ENCODE peak calls at places on chromosome 16, in eight cellular contexts. One of them, this sample, is unnamed.

GRCh38 chr16:10577305-10578202 is 2.8 kb downstream of the EMP2 start:
- DNase-seq in body of pancreas: no peak
- DNase-seq in lower leg skin: peak; percentile 88
- DNase-seq in stomach: no peak
- DNase-seq in IMR-90: no peak
- DNase-seq in heart left ventricle: no peak
- DNase-seq in uterus: peak; percentile 22
- DNase-seq in endothelial cell of umbilical vein: no peak
- DNase-seq in this sample: peak; percentile 82

GRCh38 chr16:49127103-49127502 is 154.5 kb downstream of the CBLN1 start:
- DNase-seq in lower leg skin: no peak
- DNase-seq in body of pancreas: no peak
- DNase-seq in endothelial cell of umbilical vein: no peak
- DNase-seq in uterus: no peak
- DNase-seq in stomach: no peak
- DNase-seq in heart left ventricle: no peak
- DNase-seq in IMR-90: no peak
- DNase-seq in this sample: no peak

GRCh38 chr16:88298882-88299745 is 83.6 kb upstream of the ZNF469 start:
- DNase-seq in lower leg skin: no peak
- DNase-seq in IMR-90: peak; percentile 68
- DNase-seq in uterus: no peak
- DNase-seq in endothelial cell of umbilical vein: peak; percentile 29
- DNase-seq in stomach: no peak
- DNase-seq in body of pancreas: no peak
- DNase-seq in heart left ventricle: peak; percentile 55
- DNase-seq in this sample: no peak

GRCh38 chr16:53632526-53632925 is 71.1 kb downstream of the RPGRIP1L start:
- DNase-seq in heart left ventricle: no peak
- DNase-seq in endothelial cell of umbilical vein: no peak
- DNase-seq in lower leg skin: no peak
- DNase-seq in body of pancreas: no peak
- DNase-seq in stomach: no peak
- DNase-seq in uterus: no peak
- DNase-seq in IMR-90: no peak
- DNase-seq in this sample: no peak

GRCh38 chr16:75660726-75661302 is 13.2 kb downstream of the TERF2IP start:
- DNase-seq in body of pancreas: no peak
- DNase-seq in endothelial cell of umbilical vein: peak; percentile 60
- DNase-seq in uterus: no peak
- DNase-seq in heart left ventricle: no peak
- DNase-seq in lower leg skin: no peak
- DNase-seq in IMR-90: no peak
- DNase-seq in stomach: no peak
- DNase-seq in this sample: no peak

GRCh38 chr16:23832882-23833281 is 2.9 kb upstream of the PRKCB start:
- DNase-seq in lower leg skin: peak; percentile 60
- DNase-seq in body of pancreas: no peak
- DNase-seq in stomach: no peak
- DNase-seq in uterus: no peak
- DNase-seq in heart left ventricle: no peak
- DNase-seq in IMR-90: no peak
- DNase-seq in endothelial cell of umbilical vein: no peak
- DNase-seq in this sample: no peak

GRCh38 chr16:84820305-84820684 is 510 bp downstream of the CRISPLD2 start:
- DNase-seq in IMR-90: no peak
- DNase-seq in stomach: no peak
- DNase-seq in uterus: no peak
- DNase-seq in lower leg skin: no peak
- DNase-seq in body of pancreas: no peak
- DNase-seq in heart left ventricle: no peak
- DNase-seq in endothelial cell of umbilical vein: no peak
- DNase-seq in this sample: no peak

GRCh38 chr16:67284699-67285646 is 5.6 kb downstream of the PLEKHG4 start:
- DNase-seq in lower leg skin: no peak
- DNase-seq in endothelial cell of umbilical vein: peak; percentile 13
- DNase-seq in stomach: peak; percentile 61
- DNase-seq in uterus: no peak
- DNase-seq in heart left ventricle: no peak
- DNase-seq in body of pancreas: peak; percentile 65
- DNase-seq in IMR-90: peak; percentile 12
- DNase-seq in this sample: no peak

GRCh38 chr16:56469748-56470147 is 18.4 kb downstream of the OGFOD1 start:
- DNase-seq in body of pancreas: no peak
- DNase-seq in lower leg skin: no peak
- DNase-seq in uterus: no peak
- DNase-seq in endothelial cell of umbilical vein: no peak
- DNase-seq in IMR-90: no peak
- DNase-seq in heart left ventricle: no peak
- DNase-seq in stomach: no peak
- DNase-seq in this sample: no peak

GRCh38 chr16:64977211-64977920 is 144.5 kb downstream of the CDH11 start:
- DNase-seq in stomach: no peak
- DNase-seq in lower leg skin: no peak
- DNase-seq in uterus: no peak
- DNase-seq in heart left ventricle: no peak
- DNase-seq in IMR-90: no peak
- DNase-seq in endothelial cell of umbilical vein: no peak
- DNase-seq in body of pancreas: no peak
- DNase-seq in this sample: no peak

GRCh38 chr16:12255919-12256665 is 279.6 kb downstream of the SNX29 start:
- DNase-seq in endothelial cell of umbilical vein: no peak
- DNase-seq in IMR-90: no peak
- DNase-seq in lower leg skin: no peak
- DNase-seq in stomach: no peak
- DNase-seq in uterus: no peak
- DNase-seq in body of pancreas: no peak
- DNase-seq in heart left ventricle: no peak
- DNase-seq in this sample: no peak

GRCh38 chr16:31471875-31472558 is at the start of gene TGFB1I1:
- DNase-seq in IMR-90: peak; percentile 80
- DNase-seq in lower leg skin: peak; percentile 94
- DNase-seq in heart left ventricle: peak; percentile 89
- DNase-seq in uterus: peak; percentile 92
- DNase-seq in endothelial cell of umbilical vein: peak; percentile 61
- DNase-seq in body of pancreas: no peak
- DNase-seq in stomach: no peak
- DNase-seq in this sample: no peak

GRCh38 chr16:68311316-68311620 is 449 bp downstream of the PRMT7 start:
- DNase-seq in body of pancreas: no peak
- DNase-seq in IMR-90: peak; percentile 39
- DNase-seq in endothelial cell of umbilical vein: no peak
- DNase-seq in heart left ventricle: no peak
- DNase-seq in uterus: no peak
- DNase-seq in lower leg skin: no peak
- DNase-seq in stomach: no peak
- DNase-seq in this sample: peak; percentile 63

GRCh38 chr16:86027366-86028126 is 128.6 kb downstream of the IRF8 start:
- DNase-seq in lower leg skin: peak; percentile 50
- DNase-seq in heart left ventricle: no peak
- DNase-seq in IMR-90: no peak
- DNase-seq in stomach: no peak
- DNase-seq in endothelial cell of umbilical vein: no peak
- DNase-seq in body of pancreas: no peak
- DNase-seq in uterus: no peak
- DNase-seq in this sample: peak; percentile 22

GRCh38 chr16:13961099-13961811 is 41.3 kb downstream of the ERCC4 start:
- DNase-seq in lower leg skin: no peak
- DNase-seq in stomach: no peak
- DNase-seq in IMR-90: peak; percentile 59
- DNase-seq in endothelial cell of umbilical vein: no peak
- DNase-seq in heart left ventricle: no peak
- DNase-seq in uterus: no peak
- DNase-seq in body of pancreas: no peak
- DNase-seq in this sample: no peak

GRCh38 chr16:9941245-9941644 is 241.0 kb downstream of the GRIN2A start:
- DNase-seq in endothelial cell of umbilical vein: no peak
- DNase-seq in lower leg skin: no peak
- DNase-seq in uterus: no peak
- DNase-seq in stomach: no peak
- DNase-seq in body of pancreas: no peak
- DNase-seq in IMR-90: no peak
- DNase-seq in heart left ventricle: no peak
- DNase-seq in this sample: no peak

GRCh38 chr16:53771655-53772497 is 67.9 kb downstream of the FTO start:
- DNase-seq in IMR-90: no peak
- DNase-seq in heart left ventricle: no peak
- DNase-seq in lower leg skin: no peak
- DNase-seq in uterus: no peak
- DNase-seq in stomach: no peak
- DNase-seq in body of pancreas: no peak
- DNase-seq in endothelial cell of umbilical vein: no peak
- DNase-seq in this sample: no peak

GRCh38 chr16:85490971-85491771 is 122.0 kb upstream of the GSE1 start:
- DNase-seq in uterus: no peak
- DNase-seq in endothelial cell of umbilical vein: no peak
- DNase-seq in body of pancreas: peak; percentile 69
- DNase-seq in IMR-90: no peak
- DNase-seq in heart left ventricle: no peak
- DNase-seq in stomach: peak; percentile 48
- DNase-seq in lower leg skin: no peak
- DNase-seq in this sample: no peak

GRCh38 chr16:55543470-55543869 is 23.0 kb upstream of the CAPNS2 start:
- DNase-seq in uterus: no peak
- DNase-seq in IMR-90: peak; percentile 41
- DNase-seq in lower leg skin: no peak
- DNase-seq in body of pancreas: no peak
- DNase-seq in stomach: no peak
- DNase-seq in endothelial cell of umbilical vein: peak; percentile 47
- DNase-seq in heart left ventricle: no peak
- DNase-seq in this sample: no peak

GRCh38 chr16:19481291-19481690 is 40.6 kb downstream of the GDE1 start:
- DNase-seq in heart left ventricle: no peak
- DNase-seq in IMR-90: no peak
- DNase-seq in lower leg skin: no peak
- DNase-seq in body of pancreas: no peak
- DNase-seq in stomach: no peak
- DNase-seq in uterus: no peak
- DNase-seq in endothelial cell of umbilical vein: no peak
- DNase-seq in this sample: no peak

DNA sequence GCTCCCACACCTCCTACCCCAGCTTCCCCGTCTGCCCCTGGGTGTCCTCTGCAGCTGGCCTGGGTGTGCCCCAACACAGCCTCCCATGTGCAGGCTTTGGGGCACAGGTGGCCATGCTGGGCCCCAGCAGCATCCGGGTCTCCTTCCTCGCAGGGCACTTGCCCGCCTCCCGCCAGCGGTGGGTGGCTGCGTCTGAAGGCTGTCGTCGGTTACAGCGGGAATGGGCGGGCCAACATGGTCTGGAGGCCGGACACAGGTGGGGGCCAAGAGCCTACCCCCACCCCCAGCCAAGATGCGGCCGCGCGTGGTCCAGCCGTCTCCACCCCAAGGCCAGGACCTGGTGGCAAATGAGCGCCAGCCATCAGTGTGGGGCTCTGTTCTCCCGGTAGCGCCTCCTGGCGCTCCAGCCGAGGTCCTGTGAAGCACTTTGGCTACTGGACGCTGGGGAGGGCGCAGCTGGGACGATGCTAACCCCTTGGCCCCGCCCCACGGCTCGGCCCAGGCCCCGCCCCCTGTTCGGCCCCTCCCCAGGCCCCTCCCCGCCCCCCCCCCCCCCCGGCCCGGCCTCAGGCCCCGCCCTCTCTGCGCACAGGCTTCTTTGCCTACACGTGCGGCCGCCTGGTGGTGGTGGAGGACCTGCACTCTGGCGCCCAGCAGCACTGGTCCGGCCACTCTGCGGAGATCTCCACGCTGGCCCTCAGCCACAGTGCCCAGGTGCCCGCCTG is 7.3 kb upstream of the RHOT2 start:
- DNase-seq in endothelial cell of umbilical vein: peak; percentile 88
- DNase-seq in body of pancreas: peak; percentile 96
- DNase-seq in uterus: peak; percentile 91
- DNase-seq in stomach: peak; percentile 97
- DNase-seq in IMR-90: peak; percentile 77
- DNase-seq in heart left ventricle: peak; percentile 92
- DNase-seq in lower leg skin: peak; percentile 96
- DNase-seq in this sample: peak; percentile 93
- TF ChIP-seq POLR2A in endothelial cell of umbilical vein: peak; percentile 56
- TF ChIP-seq POLR2A in body of pancreas: peak; percentile 42
- TF ChIP-seq POLR2A in uterus: no peak
- TF ChIP-seq POLR2A in stomach: no peak
- TF ChIP-seq POLR2A in IMR-90: no peak
- TF ChIP-seq POLR2A in heart left ventricle: peak; percentile 49
- TF ChIP-seq POLR2A in lower leg skin: no peak
- TF ChIP-seq POLR2A in this sample: no peak

DNA sequence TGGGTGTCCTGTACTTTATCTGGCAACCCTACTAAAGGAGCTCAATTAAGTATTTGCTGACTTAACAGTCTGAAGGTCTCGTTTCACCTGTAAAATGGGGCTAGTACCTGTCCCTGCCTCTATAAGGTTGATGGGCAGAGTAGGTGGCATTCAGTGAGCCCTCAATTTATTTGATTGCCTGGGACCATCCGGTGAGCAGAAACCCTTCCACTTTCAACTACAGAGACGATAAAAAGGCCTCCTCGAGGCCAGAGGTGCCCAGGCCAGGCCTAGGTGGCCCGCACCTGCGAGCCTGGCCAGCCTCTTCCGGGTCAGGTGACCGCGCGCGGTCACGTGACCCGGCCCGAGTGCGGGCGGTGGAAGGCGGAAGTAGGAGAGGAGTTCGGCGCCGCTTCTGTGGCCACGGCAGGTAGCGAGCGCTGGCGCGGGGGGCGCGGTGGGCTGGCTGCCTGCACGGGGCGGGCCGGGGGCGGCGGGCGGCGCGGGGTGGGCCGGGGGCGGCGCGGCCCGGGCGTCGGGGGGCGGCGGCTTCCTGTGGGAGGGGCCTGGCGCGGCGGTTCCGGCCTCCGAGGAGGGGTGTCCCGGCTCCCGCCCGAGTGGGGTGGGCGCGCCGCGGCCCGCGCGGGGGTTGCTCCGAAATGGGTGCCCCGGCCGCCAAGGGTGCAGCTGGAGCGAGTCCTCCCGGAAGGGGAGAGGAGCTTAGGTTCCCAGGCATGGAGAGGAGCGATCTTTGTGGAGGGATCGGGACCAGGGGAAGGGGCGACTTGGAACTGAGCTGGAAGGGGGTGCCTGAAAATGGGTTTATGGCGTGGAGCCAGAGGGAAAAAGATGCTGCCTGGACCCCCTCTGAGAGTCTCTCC is at the start of gene WWP2:
- DNase-seq in body of pancreas: peak; percentile 83
- DNase-seq in endothelial cell of umbilical vein: peak; percentile 46
- DNase-seq in lower leg skin: peak; percentile 93
- DNase-seq in heart left ventricle: peak; percentile 87
- DNase-seq in stomach: peak; percentile 82
- DNase-seq in uterus: peak; percentile 70
- DNase-seq in IMR-90: peak; percentile 55
- DNase-seq in this sample: peak; percentile 81
- TF ChIP-seq POLR2A in body of pancreas: peak; percentile 86
- TF ChIP-seq POLR2A in endothelial cell of umbilical vein: peak; percentile 57
- TF ChIP-seq POLR2A in lower leg skin: no peak
- TF ChIP-seq POLR2A in heart left ventricle: peak; percentile 50
- TF ChIP-seq POLR2A in stomach: no peak
- TF ChIP-seq POLR2A in uterus: no peak
- TF ChIP-seq POLR2A in IMR-90: no peak
- TF ChIP-seq POLR2A in this sample: no peak

GRCh38 chr16:2467301-2468141 is 3.6 kb upstream of the NTN3 start:
- DNase-seq in IMR-90: peak; percentile 72
- DNase-seq in stomach: peak; percentile 72
- DNase-seq in body of pancreas: peak; percentile 66
- DNase-seq in heart left ventricle: peak; percentile 87
- DNase-seq in uterus: peak; percentile 78
- DNase-seq in endothelial cell of umbilical vein: peak; percentile 42
- DNase-seq in lower leg skin: peak; percentile 97
- DNase-seq in this sample: peak; percentile 90
- TF ChIP-seq POLR2A in IMR-90: no peak
- TF ChIP-seq POLR2A in stomach: no peak
- TF ChIP-seq POLR2A in body of pancreas: peak; percentile 25
- TF ChIP-seq POLR2A in heart left ventricle: peak; percentile 15
- TF ChIP-seq POLR2A in uterus: no peak
- TF ChIP-seq POLR2A in endothelial cell of umbilical vein: no peak
- TF ChIP-seq POLR2A in lower leg skin: no peak
- TF ChIP-seq POLR2A in this sample: no peak

GRCh38 chr16:29943846-29944669 is 17.8 kb upstream of the TMEM219 start:
- DNase-seq in IMR-90: peak; percentile 99
- DNase-seq in lower leg skin: peak; percentile 78
- DNase-seq in stomach: peak; percentile 41
- DNase-seq in endothelial cell of umbilical vein: peak; percentile 38
- DNase-seq in uterus: peak; percentile 81
- DNase-seq in body of pancreas: peak; percentile 30
- DNase-seq in heart left ventricle: no peak
- DNase-seq in this sample: no peak
- TF ChIP-seq POLR2A in IMR-90: peak; percentile 75
- TF ChIP-seq POLR2A in lower leg skin: no peak
- TF ChIP-seq POLR2A in stomach: no peak
- TF ChIP-seq POLR2A in endothelial cell of umbilical vein: no peak
- TF ChIP-seq POLR2A in uterus: no peak
- TF ChIP-seq POLR2A in body of pancreas: no peak
- TF ChIP-seq POLR2A in heart left ventricle: no peak
- TF ChIP-seq POLR2A in this sample: no peak